ENCODE peak calls at places on chromosome 1, in seven cellular contexts. U, K, I, N, E, C and T are unnamed samples.

GRCh38 chr1:15848929-15849774 is 1.6 kb downstream of the SPEN start:
- DNase-seq in N (peak), C (peak), K (peak), I (peak), E (peak), U (peak), T (peak)

GRCh38 chr1:17909634-17910033 is 154.5 kb downstream of the ACTL8 start:
- DNase-seq in K (no peak), E (no peak), C (no peak), I (no peak), U (no peak), N (no peak), T (peak)

GRCh38 chr1:155068599-155068998 is 5.1 kb downstream of the EFNA4 start:
- DNase-seq in K (no peak), E (no peak), C (no peak), N (no peak), I (no peak), U (no peak), T (no peak)

GRCh38 chr1:195663549-195664280 is 944.5 kb downstream of the KCNT2 start:
- DNase-seq in N (no peak), E (no peak), K (no peak), I (no peak), U (no peak), C (peak), T (no peak)

GRCh38 chr1:160581970-160582369 is 2.7 kb upstream of the CD84 start:
- DNase-seq in I (no peak), N (peak), C (no peak), U (no peak), E (no peak), K (no peak), T (no peak)

GRCh38 chr1:152752225-152752624 is 5.6 kb upstream of the KPRP start:
- DNase-seq in K (no peak), E (no peak), U (no peak), I (no peak), N (no peak), C (no peak), T (no peak)

GRCh38 chr1:32782086-32782485 is 35.1 kb downstream of the YARS1 start:
- DNase-seq in C (no peak), N (no peak), K (no peak), I (no peak), E (no peak), U (no peak), T (no peak)

GRCh38 chr1:78157162-78157561 is 111.4 kb downstream of the GIPC2 start:
- DNase-seq in N (no peak), E (no peak), C (no peak), K (no peak), U (no peak), I (no peak), T (peak)

GRCh38 chr1:209364716-209365115 is 218.8 kb upstream of the CAMK1G start:
- DNase-seq in U (no peak), K (no peak), N (no peak), C (no peak), E (no peak), I (no peak), T (no peak)

GRCh38 chr1:153058826-153059784 is 1.8 kb upstream of the SPRR2A start:
- DNase-seq in C (no peak), U (no peak), E (no peak), K (no peak), N (no peak), I (no peak), T (no peak)

GRCh38 chr1:2969011-2969869 is 52.0 kb upstream of the ACTRT2 start:
- DNase-seq in I (no peak), E (no peak), K (no peak), U (no peak), N (no peak), C (no peak), T (no peak)

GRCh38 chr1:244852694-244853093 is 11.6 kb downstream of the HNRNPU start:
- DNase-seq in N (no peak), I (no peak), C (no peak), U (no peak), E (no peak), K (no peak), T (no peak)